ENCODE peak calls at places on chromosome 5, in six cellular contexts. P, G, U, H, J and A are unnamed samples.

GRCh38 chr5:5490774-5491347 is 68.4 kb downstream of the ICE1 start:
- DNase-seq in P (no peak), G (no peak), U (no peak), H (no peak), J (no peak), A (no peak)

GRCh38 chr5:33049845-33050244 is 338.7 kb downstream of the NPR3 start:
- DNase-seq in P (no peak), G (peak; percentile 78), U (no peak), H (no peak), J (no peak), A (no peak)

GRCh38 chr5:35902032-35902681 is 36.3 kb downstream of the CAPSL start:
- DNase-seq in P (no peak), G (no peak), U (no peak), H (no peak), J (no peak), A (no peak)

GRCh38 chr5:136016945-136017530 is 11.8 kb upstream of the TGFBI start:
- DNase-seq in P (no peak), G (peak; percentile 98), U (no peak), H (no peak), J (no peak), A (no peak)

GRCh38 chr5:10594591-10595210 is 30.8 kb downstream of the ANKRD33B start:
- DNase-seq in P (no peak), G (no peak), U (no peak), H (no peak), J (no peak), A (peak; percentile 8)

GRCh38 chr5:3277590-3278196 is 317.9 kb upstream of the IRX1 start:
- DNase-seq in P (no peak), G (no peak), U (no peak), H (no peak), J (no peak), A (no peak)

GRCh38 chr5:31066655-31067328 is 126.7 kb upstream of the CDH6 start:
- DNase-seq in P (no peak), G (no peak), U (no peak), H (no peak), J (no peak), A (no peak)

GRCh38 chr5:166441-167372 is 24.6 kb upstream of the LRRC14B start:
- DNase-seq in P (peak; percentile 38), G (no peak), U (no peak), H (peak; percentile 13), J (peak; percentile 69), A (no peak)

GRCh38 chr5:10528056-10528816 is 35.6 kb upstream of the ANKRD33B start:
- DNase-seq in P (no peak), G (no peak), U (no peak), H (no peak), J (no peak), A (no peak)

GRCh38 chr5:119388619-119389190 is 32.9 kb downstream of the TNFAIP8 start:
- DNase-seq in P (no peak), G (no peak), U (no peak), H (no peak), J (no peak), A (no peak)

GRCh38 chr5:151805414-151806225 is 33.9 kb downstream of the G3BP1 start:
- DNase-seq in P (no peak), G (no peak), U (no peak), H (no peak), J (no peak), A (no peak)

GRCh38 chr5:13606051-13606450 is 338.4 kb downstream of the DNAH5 start:
- DNase-seq in P (no peak), G (no peak), U (no peak), H (no peak), J (no peak), A (no peak)

GRCh38 chr5:14148890-14149671 is 5.9 kb downstream of the TRIO start:
- DNase-seq in P (no peak), G (no peak), U (no peak), H (no peak), J (no peak), A (no peak)

GRCh38 chr5:5658226-5658625 is 235.7 kb downstream of the ICE1 start:
- DNase-seq in P (no peak), G (no peak), U (no peak), H (no peak), J (no peak), A (no peak)

GRCh38 chr5:97062046-97062445 is 80.4 kb downstream of the LIX1 start:
- DNase-seq in P (no peak), G (no peak), U (no peak), H (no peak), J (no peak), A (no peak)

GRCh38 chr5:97056263-97056662 is 86.1 kb downstream of the LIX1 start:
- DNase-seq in P (no peak), G (no peak), U (no peak), H (no peak), J (no peak), A (no peak)
- TF ChIP-seq POLR2A in P (no peak), G (no peak), U (no peak), H (no peak), J (no peak), A (no peak)

GRCh38 chr5:140398379-140398811 is 3.2 kb upstream of the ANKHD1 start:
- DNase-seq in P (no peak), G (no peak), U (no peak), H (no peak), J (no peak), A (no peak)

GRCh38 chr5:140402258-140403074 is 833 bp downstream of the ANKHD1 start:
- DNase-seq in P (peak; percentile 33), G (no peak), U (no peak), H (no peak), J (peak; percentile 20), A (peak; percentile 89)

GRCh38 chr5:140400730-140401361 is 787 bp upstream of the ANKHD1 start:
- DNase-seq in P (peak; percentile 95), G (peak; percentile 98), U (peak; percentile 91), H (peak; percentile 90), J (peak; percentile 97), A (peak; percentile 95)

GRCh38 chr5:140403613-140404012 is 2.0 kb downstream of the ANKHD1 start:
- DNase-seq in P (no peak), G (no peak), U (no peak), H (no peak), J (no peak), A (no peak)

GRCh38 chr5:140401362-140402257 is at the start of gene ANKHD1:
- DNase-seq in P (peak; percentile 98), G (peak; percentile 100), U (peak; percentile 99), H (peak; percentile 98), J (peak; percentile 100), A (peak; percentile 98)
- TF ChIP-seq POLR2A in P (no peak), G (peak; percentile 40), U (peak; percentile 98), H (peak; percentile 94), J (peak; percentile 99), A (no peak)

GRCh38 chr5:55227738-55228430 is 769 bp upstream of the MCIDAS start:
- DNase-seq in P (no peak), G (no peak), U (no peak), H (no peak), J (no peak), A (peak; percentile 48)

GRCh38 chr5:55225346-55225745 is 1.8 kb downstream of the MCIDAS start:
- DNase-seq in P (no peak), G (no peak), U (no peak), H (no peak), J (no peak), A (no peak)

GRCh38 chr5:55230086-55230629 is 3.0 kb upstream of the MCIDAS start:
- DNase-seq in P (no peak), G (no peak), U (no peak), H (no peak), J (no peak), A (no peak)

GRCh38 chr5:55226027-55226933 is 835 bp downstream of the MCIDAS start:
- DNase-seq in P (peak; percentile 63), G (peak; percentile 72), U (peak; percentile 73), H (peak; percentile 51), J (peak; percentile 19), A (peak; percentile 88)

DNA sequence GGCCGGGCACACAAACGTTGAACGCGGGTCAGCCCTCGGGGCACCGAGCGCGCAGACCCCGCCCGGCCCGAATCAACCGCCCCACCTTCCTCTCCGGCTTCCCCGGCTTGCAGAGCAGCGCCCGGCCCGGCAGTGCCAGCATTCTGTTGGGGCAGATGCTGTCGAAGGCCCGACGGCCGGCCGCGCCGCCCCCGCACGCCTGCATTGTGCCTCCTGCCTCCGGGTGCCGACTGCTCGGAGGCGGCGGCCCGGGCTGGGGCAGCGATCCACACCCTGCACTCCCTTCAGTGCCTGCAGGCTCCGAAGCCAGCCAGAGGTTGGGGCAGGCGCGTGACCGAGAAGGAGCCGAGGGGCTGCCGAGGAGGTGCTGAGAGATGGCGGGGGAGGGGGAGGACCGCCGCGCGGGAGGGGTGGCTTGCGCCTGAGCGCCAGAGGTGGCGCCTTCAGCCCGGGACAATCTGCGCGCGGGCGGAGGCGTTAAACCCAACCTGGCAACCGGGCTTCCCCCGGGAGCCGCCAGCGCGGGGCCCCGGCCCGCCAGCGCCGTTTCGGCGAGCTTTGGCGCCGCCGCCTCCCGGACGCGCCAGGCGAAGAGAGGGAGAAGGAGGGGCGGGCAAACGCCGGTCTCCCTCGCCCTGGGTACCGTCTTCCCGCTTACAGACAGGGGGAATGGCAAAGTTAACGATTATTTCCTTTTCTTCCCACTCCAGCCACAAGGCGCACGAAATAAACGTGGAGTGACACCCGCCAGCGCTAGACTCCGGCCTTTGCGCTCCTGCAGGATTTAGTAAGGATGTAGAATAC is at the start of gene MCIDAS:
- DNase-seq in P (peak; percentile 81), G (peak; percentile 64), U (peak; percentile 61), H (no peak), J (peak; percentile 59), A (peak; percentile 89)
- TF ChIP-seq POLR2A in P (no peak), G (peak; percentile 67), U (no peak), H (no peak), J (no peak), A (no peak)

GRCh38 chr5:176414704-176415103 is 1.6 kb downstream of the CLTB start:
- DNase-seq in P (no peak), G (no peak), U (no peak), H (no peak), J (no peak), A (no peak)

GRCh38 chr5:176418251-176418650 is 1.9 kb upstream of the CLTB start:
- DNase-seq in P (peak; percentile 41), G (no peak), U (no peak), H (no peak), J (no peak), A (no peak)

GRCh38 chr5:176415240-176416122 is 858 bp downstream of the CLTB start:
- DNase-seq in P (peak; percentile 41), G (no peak), U (no peak), H (no peak), J (peak; percentile 15), A (peak; percentile 28)

GRCh38 chr5:176416965-176417364 is 626 bp upstream of the CLTB start:
- DNase-seq in P (no peak), G (no peak), U (no peak), H (no peak), J (no peak), A (no peak)

DNA sequence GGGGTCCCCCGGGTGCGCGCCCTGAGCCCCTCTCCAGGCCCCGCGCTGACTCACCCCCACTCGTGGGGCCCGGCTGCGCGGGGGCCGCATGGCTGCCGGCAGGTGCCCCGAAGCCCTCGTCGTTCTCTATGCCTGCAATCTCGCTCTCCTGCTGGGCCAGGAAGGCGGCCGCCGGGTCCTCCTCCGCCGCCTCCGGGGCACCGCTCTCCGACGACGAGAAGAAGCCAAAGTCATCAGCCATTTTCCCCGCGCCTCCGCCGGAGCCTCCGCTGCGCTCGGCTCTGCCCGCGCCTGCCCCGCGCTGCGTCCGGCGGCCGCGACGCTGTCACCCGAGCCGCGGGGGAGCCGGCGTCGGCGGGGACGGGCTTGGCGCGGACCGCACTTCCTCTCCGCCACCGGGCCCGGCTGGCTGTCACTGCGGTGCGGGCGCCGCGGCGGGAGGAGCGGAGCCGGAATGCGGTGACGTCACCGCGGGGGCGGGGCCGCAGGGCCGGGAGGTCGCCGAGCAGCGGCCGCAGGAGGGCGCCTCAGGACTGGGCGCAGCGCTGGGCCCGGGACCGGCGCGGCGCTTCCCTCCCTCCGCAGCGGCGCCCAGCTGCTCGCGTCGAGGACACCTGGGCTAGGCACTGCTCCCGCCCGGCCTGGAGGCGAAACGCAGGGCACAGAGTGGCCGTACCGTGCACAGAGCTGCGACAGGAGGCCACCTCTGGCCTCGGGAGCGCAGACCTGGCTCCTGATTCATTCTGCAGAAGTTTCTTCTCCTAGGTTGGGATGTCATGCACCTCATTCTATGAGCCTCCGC is at the start of gene CLTB:
- DNase-seq in P (peak; percentile 96), G (peak; percentile 77), U (peak; percentile 97), H (peak; percentile 95), J (peak; percentile 92), A (peak; percentile 100)
- TF ChIP-seq POLR2A in P (no peak), G (no peak), U (peak; percentile 93), H (peak; percentile 93), J (peak; percentile 90), A (no peak)